ENCODE peak calls at places on chromosomes 4 and X, in nine cellular contexts. T is fibroblast of lung; P is pancreas; W is thoracic aorta; B is colonic mucosa; K is tibial artery; A is CD8-positive, alpha-beta T cell; J is naive thymus-derived CD4-positive, alpha-beta T cell; C is body of pancreas. L is an unnamed sample.

GRCh38 chr4:55947254-55947882 is 1.4 kb upstream of the CEP135 start:
- DNase-seq in W (no peak), J (no peak), A (no peak), T (peak; percentile 43), K (no peak), P (no peak), B (no peak), C (no peak), L (no peak)

GRCh38 chrX:103883533-103883932 is 51.5 kb upstream of the RAB9B start:
- DNase-seq in P (no peak), A (no peak), T (no peak), J (no peak), C (no peak), K (no peak), B (no peak), W (no peak), L (no peak)

GRCh38 chrX:153539979-153540358 is 22.5 kb downstream of the ATP2B3 start:
- DNase-seq in T (no peak), P (no peak), B (no peak), W (no peak), A (no peak), J (no peak), C (no peak), K (no peak), L (no peak)

GRCh38 chrX:100376581-100376980 is 33.5 kb downstream of the PCDH19 start:
- DNase-seq in A (no peak), C (no peak), J (no peak), T (no peak), B (no peak), W (no peak), P (no peak), K (no peak), L (no peak)

GRCh38 chr4:103424853-103425252 is 226.7 kb upstream of the CENPE start:
- DNase-seq in T (no peak), P (no peak), K (no peak), A (no peak), J (no peak), C (peak; percentile 59), B (no peak), W (no peak), L (no peak)

GRCh38 chr4:1376841-1377605 is 29.2 kb downstream of the NKX1-1 start:
- DNase-seq in P (peak; percentile 75), W (no peak), B (no peak), J (no peak), C (peak; percentile 14), A (no peak), K (peak; percentile 61), T (no peak), L (no peak)

GRCh38 chrX:31356501-31357263 is 284.8 kb upstream of the FTHL17 start:
- DNase-seq in A (no peak), P (no peak), C (no peak), B (no peak), W (no peak), K (no peak), T (no peak), J (no peak), L (no peak)

GRCh38 chr4:12124138-12124537 is 695.4 kb upstream of the HS3ST1 start:
- DNase-seq in W (no peak), J (no peak), C (no peak), T (no peak), P (no peak), K (no peak), A (no peak), B (no peak), L (no peak)

GRCh38 chr4:2416564-2417195 is 1.8 kb downstream of the ZFYVE28 start:
- DNase-seq in A (no peak), C (no peak), B (peak; percentile 70), T (no peak), K (no peak), J (peak; percentile 18), W (no peak), P (peak; percentile 79), L (peak; percentile 25)

GRCh38 chr4:34091451-34091850 is 2152.9 kb downstream of the ARAP2 start:
- DNase-seq in J (no peak), W (no peak), K (no peak), B (no peak), A (no peak), P (no peak), C (no peak), T (no peak), L (no peak)

GRCh38 chr4:55407119-55407518 is 11.4 kb downstream of the TMEM165 start:
- DNase-seq in A (no peak), B (no peak), J (no peak), P (no peak), K (no peak), W (no peak), C (no peak), T (no peak), L (no peak)

GRCh38 chr4:8351931-8352367 is 82.4 kb downstream of the HTRA3 start:
- DNase-seq in J (no peak), W (no peak), K (peak; percentile 65), P (no peak), T (peak; percentile 32), A (no peak), B (no peak), C (no peak), L (no peak)

GRCh38 chr4:186588503-186588902 is 33.1 kb upstream of the MTNR1A start:
- DNase-seq in W (no peak), B (no peak), A (no peak), J (no peak), T (no peak), K (no peak), C (no peak), P (no peak), L (no peak)

GRCh38 chr4:186581421-186581820 is 26.1 kb upstream of the MTNR1A start:
- DNase-seq in K (no peak), P (no peak), B (no peak), J (no peak), T (no peak), C (no peak), W (no peak), A (no peak), L (no peak)

GRCh38 chr4:186586190-186586589 is 30.8 kb upstream of the MTNR1A start:
- DNase-seq in A (no peak), J (no peak), P (no peak), K (no peak), T (no peak), B (no peak), C (peak; percentile 38), W (no peak), L (no peak)

GRCh38 chr4:186587416-186588018 is 32.1 kb upstream of the MTNR1A start:
- DNase-seq in P (no peak), W (peak; percentile 20), C (peak; percentile 87), K (peak; percentile 74), A (peak; percentile 49), B (peak; percentile 75), J (peak; percentile 49), T (peak; percentile 75), L (peak; percentile 47)

DNA sequence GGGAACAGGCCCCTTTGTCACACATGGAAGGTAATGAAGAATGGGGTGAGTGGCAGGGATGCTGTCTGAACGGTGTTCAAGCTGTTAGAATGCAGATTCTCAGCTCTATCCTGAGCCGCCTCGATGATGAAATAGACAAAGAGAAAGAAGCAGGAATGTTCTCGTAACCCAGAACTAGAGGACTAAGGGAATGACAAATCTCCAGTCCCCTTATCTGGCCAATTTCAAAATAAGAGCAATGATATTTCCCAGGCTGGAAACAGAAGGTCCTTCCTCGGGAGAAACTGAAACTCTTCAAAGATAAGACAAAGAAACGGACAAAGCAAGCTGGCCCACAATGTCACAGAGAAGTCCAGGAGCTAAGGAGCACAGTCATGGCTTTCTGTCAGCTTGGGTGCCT is 29.5 kb upstream of the MTNR1A start:
- DNase-seq in P (no peak), J (no peak), T (no peak), B (no peak), C (no peak), W (no peak), A (no peak), K (no peak), L (no peak)
- H3K36me3 ChIP-seq in P (no peaks in the 10 kb centered on the region), J (no peaks in the 10 kb centered on the region), T (peaks cover 11% of the 10 kb centered on the region), B (no peaks in the 10 kb centered on the region), C (no peaks in the 10 kb centered on the region), W (peaks cover 7% of the 10 kb centered on the region), A (no peaks in the 10 kb centered on the region), K (peaks cover 26% of the 10 kb centered on the region), L (no peaks in the 10 kb centered on the region)

GRCh38 chr4:108042927-108043326 is 53.2 kb downstream of the HADH start:
- DNase-seq in C (no peak), W (no peak), P (no peak), J (no peak), A (no peak), K (no peak), B (no peak), T (no peak), L (no peak)
- H3K27ac ChIP-seq in C (no peak overlapping the region), W (no peak overlapping the region), P (no peak overlapping the region), J (peak overlapping the region; percentile 22), A (no peak overlapping the region), K (no peak overlapping the region), B (no peak overlapping the region), T (no peak overlapping the region), L (no peak overlapping the region)

GRCh38 chr4:157220026-157220881 is at the start of gene GRIA2:
- DNase-seq in T (peak; percentile 52), A (no peak), C (peak; percentile 77), W (no peak), B (no peak), K (peak; percentile 72), P (peak; percentile 83), J (no peak), L (no peak)
- H3K4me3 ChIP-seq in T (peak within 1 kb of the TSS; percentile 32), A (no peak within 1 kb of the TSS), C (no peak within 1 kb of the TSS), W (peak within 1 kb of the TSS; percentile 84), B (no peak within 1 kb of the TSS), K (peak within 1 kb of the TSS; percentile 50), P (peak within 1 kb of the TSS; percentile 25), J (no peak within 1 kb of the TSS), L (no peak within 1 kb of the TSS)

GRCh38 chrX:49117597-49117996 is 5.9 kb downstream of the GPKOW start:
- DNase-seq in P (no peak), T (no peak), W (no peak), J (no peak), C (no peak), B (no peak), K (no peak), A (no peak), L (no peak)

GRCh38 chrX:49111846-49112245 is 11.7 kb downstream of the GPKOW start:
- DNase-seq in K (no peak), A (no peak), J (no peak), T (no peak), P (no peak), B (no peak), W (no peak), C (no peak), L (no peak)

GRCh38 chrX:49120104-49120503 is 3.4 kb downstream of the GPKOW start:
- DNase-seq in B (no peak), K (no peak), J (no peak), C (no peak), A (no peak), W (no peak), P (no peak), T (no peak), L (no peak)

GRCh38 chrX:49110417-49110816 is 13.1 kb downstream of the GPKOW start:
- DNase-seq in T (no peak), P (no peak), A (no peak), K (no peak), W (no peak), J (no peak), B (no peak), C (no peak), L (no peak)

DNA sequence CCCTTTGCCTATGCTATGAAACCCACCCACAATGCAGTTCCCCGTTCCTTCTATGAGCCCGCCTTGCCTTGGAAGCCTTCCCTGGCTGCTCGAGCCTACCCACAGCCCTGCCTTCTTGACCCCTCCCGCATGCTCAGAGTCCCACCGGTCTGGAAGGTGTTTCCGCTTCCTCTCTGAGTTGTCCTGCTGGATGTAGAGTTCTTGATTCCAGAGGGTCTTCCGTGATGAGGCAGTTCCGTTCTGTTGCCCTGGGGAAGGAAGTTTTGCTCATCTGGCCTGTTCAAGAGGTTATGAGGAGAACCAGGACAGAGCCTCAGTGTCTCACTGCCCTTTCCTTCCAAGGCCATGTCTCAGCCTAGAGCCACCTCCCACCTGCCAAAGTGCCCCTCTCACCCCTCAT is 7.5 kb downstream of the GPKOW start:
- DNase-seq in J (no peak), K (no peak), P (no peak), C (no peak), B (no peak), T (no peak), W (no peak), A (no peak), L (no peak)
- H3K36me3 ChIP-seq in J (peaks cover 2% of the 10 kb centered on the region), K (peaks cover 78% of the 10 kb centered on the region), P (no peaks in the 10 kb centered on the region), C (peaks cover 2% of the 10 kb centered on the region), B (no peaks in the 10 kb centered on the region), T (peaks cover 7% of the 10 kb centered on the region), W (peaks cover 35% of the 10 kb centered on the region), A (peaks cover 15% of the 10 kb centered on the region), L (peaks cover 3% of the 10 kb centered on the region)